ENCODE peak calls at places on chromosomes 2 and 18, in seven cellular contexts. H is stomach, Z is upper lobe of left lung, A is ovary, B is transverse colon, O is HepG2, P is suprapubic skin. K is an unnamed sample.

GRCh38 chr18:11496561-11497172 is 112.7 kb upstream of the SLC35G4 start:
- DNase-seq in H (no peak), Z (no peak), A (no peak), B (no peak), O (no peak), P (no peak), K (no peak)

GRCh38 chr2:47403829-47404228 is 873 bp downstream of the MSH2 start:
- DNase-seq in H (peak; percentile 24), Z (no peak), A (no peak), B (no peak), O (peak; percentile 23), P (no peak), K (no peak)

GRCh38 chr2:35946431-35946991 is 409.1 kb upstream of the CRIM1 start:
- DNase-seq in H (no peak), Z (no peak), A (no peak), B (peak; percentile 62), O (no peak), P (no peak), K (no peak)

GRCh38 chr2:27857417-27858172 is 32.6 kb downstream of the RBKS start:
- DNase-seq in H (no peak), Z (no peak), A (no peak), B (no peak), O (no peak), P (no peak), K (no peak)

GRCh38 chr2:199955007-199955338 is 318 bp downstream of the TYW5 start:
- DNase-seq in H (no peak), Z (no peak), A (no peak), B (no peak), O (peak; percentile 64), P (no peak), K (no peak)

GRCh38 chr2:188609321-188610049 is 317.8 kb downstream of the GULP1 start:
- DNase-seq in H (no peak), Z (no peak), A (no peak), B (no peak), O (no peak), P (no peak), K (no peak)

GRCh38 chr2:133566967-133567645 is 1.2 kb downstream of the NCKAP5 start:
- DNase-seq in H (peak; percentile 49), Z (no peak), A (no peak), B (peak; percentile 26), O (no peak), P (no peak), K (peak; percentile 68)

GRCh38 chr2:24491626-24492282 is 700 bp downstream of the NCOA1 start:
- DNase-seq in H (peak; percentile 39), Z (peak; percentile 93), A (peak; percentile 77), B (peak; percentile 51), O (no peak), P (peak; percentile 80), K (peak; percentile 79)

GRCh38 chr2:217993055-217993645 is 9.6 kb downstream of the TNS1 start:
- DNase-seq in H (no peak), Z (no peak), A (no peak), B (no peak), O (no peak), P (no peak), K (no peak)

GRCh38 chr18:54983041-54983686 is 23.9 kb upstream of the CCDC68 start:
- DNase-seq in H (no peak), Z (no peak), A (no peak), B (no peak), O (peak; percentile 44), P (no peak), K (no peak)

GRCh38 chr2:131121464-131121863 is 16.3 kb downstream of the PLEKHB2 start:
- DNase-seq in H (no peak), Z (no peak), A (no peak), B (no peak), O (no peak), P (no peak), K (no peak)

GRCh38 chr18:58541789-58542425 is 87.0 kb downstream of the ALPK2 start:
- DNase-seq in H (no peak), Z (no peak), A (no peak), B (no peak), O (peak; percentile 41), P (no peak), K (no peak)
- H3K27me3 ChIP-seq in H (no peaks in the 10 kb centered on the region), Z (no peaks in the 10 kb centered on the region), A (no peaks in the 10 kb centered on the region), B (no peaks in the 10 kb centered on the region), O (no peaks in the 10 kb centered on the region), P (no peaks in the 10 kb centered on the region), K (no peaks in the 10 kb centered on the region)

GRCh38 chr2:33765122-33765521 is 166.0 kb upstream of the FAM98A start:
- DNase-seq in H (no peak), Z (no peak), A (no peak), B (no peak), O (no peak), P (no peak), K (no peak)
- TF ChIP-seq EP300 in H (no peak), Z (no peak), A (no peak), B (no peak), O (no peak), P (no peak), K (no peak)

DNA sequence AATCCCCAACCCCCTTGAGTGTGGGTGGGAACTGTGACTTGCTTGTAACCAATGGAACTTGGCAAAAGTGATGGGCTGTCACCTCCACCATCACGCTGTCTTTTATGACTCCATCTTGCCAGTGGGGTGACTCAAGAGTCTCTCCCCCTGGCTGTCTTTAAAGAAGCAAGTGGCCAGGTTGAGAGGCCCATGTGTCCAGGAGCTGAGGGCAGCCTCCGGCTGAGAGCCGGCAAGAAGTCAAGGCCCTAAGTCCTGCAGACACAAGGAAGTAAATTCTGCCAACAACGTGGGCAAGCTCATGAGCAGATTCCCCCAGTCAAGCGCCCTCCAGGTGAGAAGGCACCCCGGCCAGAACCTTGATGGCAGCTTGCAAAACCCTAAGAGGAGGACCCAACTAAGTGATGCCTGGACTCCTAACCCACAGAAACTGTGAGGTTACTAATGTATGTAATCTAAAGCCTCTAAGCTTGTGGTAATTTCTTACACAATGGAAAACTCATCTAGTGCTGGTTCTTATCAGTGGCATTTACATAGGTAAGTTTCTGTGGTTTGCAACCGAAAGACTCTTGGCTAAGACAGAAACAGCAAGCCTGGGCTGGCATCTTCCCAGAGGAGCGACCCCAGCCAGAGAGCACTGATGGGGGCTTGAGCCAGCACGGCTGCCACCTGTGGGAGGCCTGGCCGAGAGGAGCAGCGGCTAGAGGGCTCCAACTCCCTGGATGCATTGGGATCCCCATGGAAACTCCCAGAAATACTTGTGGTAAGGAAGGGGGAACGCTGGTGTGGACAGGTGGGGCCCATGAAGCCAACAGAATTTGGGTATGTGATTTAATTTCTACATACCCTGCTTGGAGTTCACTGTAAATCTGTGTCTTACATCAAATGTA is 49.3 kb downstream of the CIB4 start:
- DNase-seq in H (no peak), Z (peak; percentile 39), A (no peak), B (no peak), O (no peak), P (peak; percentile 52), K (peak; percentile 45)
- H3K27me3 ChIP-seq in H (peaks cover 27% of the 10 kb centered on the region), Z (no peaks in the 10 kb centered on the region), A (no peaks in the 10 kb centered on the region), B (peaks cover 47% of the 10 kb centered on the region), O (no peaks in the 10 kb centered on the region), P (peaks cover 46% of the 10 kb centered on the region), K (peaks cover 9% of the 10 kb centered on the region)

DNA sequence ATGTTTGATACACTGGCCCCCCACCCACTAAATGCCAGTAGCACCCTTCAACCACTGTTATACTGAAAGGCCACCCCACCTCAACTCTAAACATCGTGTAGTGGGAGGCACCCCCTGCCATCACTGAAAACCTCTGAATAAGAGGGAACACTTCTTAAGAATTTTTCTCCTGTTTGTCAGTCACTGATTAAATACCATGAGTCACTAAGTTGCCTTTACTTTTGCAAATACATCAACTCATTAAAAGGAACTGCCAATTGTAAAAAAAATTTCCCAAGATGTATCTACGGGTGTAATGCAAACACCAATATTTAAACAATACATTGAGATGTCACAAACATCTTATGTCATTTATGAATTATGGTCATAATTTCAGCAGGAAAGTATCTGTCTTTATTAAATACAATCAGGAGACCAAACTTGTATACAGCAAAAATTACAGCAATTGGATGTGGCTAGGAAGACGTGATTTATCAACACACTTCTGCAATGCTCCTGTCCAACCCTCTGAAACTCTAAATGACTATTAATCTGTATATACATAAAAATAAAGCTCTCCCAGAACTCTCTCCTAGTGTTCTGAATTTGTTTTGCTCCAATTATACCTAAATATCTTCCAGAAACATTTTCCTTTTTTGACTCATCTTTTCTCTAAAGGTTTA is 144.1 kb upstream of the STK17B start:
- DNase-seq in H (no peak), Z (no peak), A (no peak), B (no peak), O (no peak), P (no peak), K (no peak)
- TF ChIP-seq EP300 in H (no peak), Z (no peak), A (no peak), B (no peak), O (no peak), P (no peak), K (no peak)

DNA sequence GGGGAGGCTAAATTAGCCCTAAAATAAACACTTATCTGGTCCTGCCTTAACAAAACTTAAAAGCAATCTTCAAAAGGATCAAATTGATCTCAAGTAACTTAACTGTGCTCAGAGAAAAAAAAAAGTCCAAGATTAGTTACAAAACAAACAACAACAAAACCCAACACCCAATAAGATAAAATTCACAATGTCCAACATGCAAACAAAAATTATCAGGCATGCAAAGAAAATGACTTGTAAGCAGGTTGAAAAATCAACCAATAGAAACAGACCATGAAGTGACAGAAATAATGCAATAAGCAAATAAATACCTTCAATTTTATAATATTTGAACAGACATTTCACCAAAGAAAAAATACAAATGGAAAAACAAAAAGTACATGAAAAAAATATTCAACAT is 4.0 kb upstream of the REEP1 start:
- DNase-seq in H (no peak), Z (no peak), A (no peak), B (no peak), O (no peak), P (no peak), K (no peak)
- H3K27me3 ChIP-seq in H (peaks cover 9% of the 10 kb centered on the region), Z (peaks cover 22% of the 10 kb centered on the region), A (no peaks in the 10 kb centered on the region), B (peaks cover 51% of the 10 kb centered on the region), O (peaks cover 8% of the 10 kb centered on the region), P (peaks cover 42% of the 10 kb centered on the region), K (no peaks in the 10 kb centered on the region)

DNA sequence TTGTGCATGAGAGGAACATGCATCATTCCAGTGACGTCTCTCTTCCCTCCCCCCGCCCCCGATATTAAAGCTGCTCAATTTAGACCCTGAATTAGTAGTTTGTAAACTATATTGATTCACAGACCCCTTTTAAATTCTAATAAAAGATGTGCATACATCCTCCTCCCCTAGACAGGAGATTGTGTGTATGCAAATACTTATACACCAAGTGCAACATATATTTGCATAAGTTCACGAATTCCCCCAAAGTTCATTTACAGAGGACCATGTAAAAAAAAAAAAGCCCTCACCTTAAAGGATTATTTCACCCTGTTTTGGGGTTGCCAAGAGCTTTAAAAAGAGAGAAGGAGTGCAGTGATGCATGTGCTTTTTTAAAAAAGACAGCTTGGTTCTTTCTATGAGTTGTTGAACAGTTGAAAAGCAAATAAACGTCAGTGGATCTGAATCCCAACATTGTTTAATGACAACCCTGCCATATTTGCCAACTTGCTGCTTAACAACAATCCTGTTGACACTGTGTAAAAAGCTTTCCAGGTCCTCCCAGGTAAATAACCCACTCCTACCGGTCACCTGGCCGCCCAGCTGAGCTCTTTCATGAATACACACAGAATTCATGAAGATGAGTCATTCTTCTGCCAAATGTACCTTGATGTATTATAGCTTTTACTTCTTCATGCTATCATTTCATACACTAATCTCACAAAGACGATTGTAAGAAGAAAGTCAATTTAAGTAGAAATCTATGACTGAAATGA is 211.5 kb downstream of the IKZF2 start:
- DNase-seq in H (peak; percentile 70), Z (no peak), A (no peak), B (peak; percentile 75), O (peak; percentile 31), P (no peak), K (no peak)
- TF ChIP-seq EP300 in H (no peak), Z (no peak), A (no peak), B (no peak), O (no peak), P (no peak), K (no peak)